ENCODE peak calls at places on chromosome 21, in ten cellular contexts. W is ascending aorta, N is HFFc6, L is tibial artery, C is cardiac muscle cell, I is gastrocnemius medialis, T is natural killer cell, S is heart right ventricle, E is left lung, Z is GM12865. U is an unnamed sample.

GRCh38 chr21:29151937-29152336 is 21.5 kb downstream of the MAP3K7CL start:
- DNase-seq in T (no peak), S (no peak), W (no peak), L (no peak), E (no peak), Z (no peak), N (no peak), C (peak), I (no peak), U (no peak)

GRCh38 chr21:28714795-28715464 is 277.7 kb downstream of the LTN1 start:
- DNase-seq in T (no peak), I (no peak), W (no peak), L (no peak), S (no peak), Z (no peak), E (no peak), C (peak), N (peak), U (peak)

GRCh38 chr21:46071082-46071481 is 26.8 kb upstream of the COL6A2 start:
- DNase-seq in S (no peak), L (no peak), E (peak), I (no peak), N (no peak), W (no peak), C (no peak), T (no peak), Z (no peak), U (no peak)

GRCh38 chr21:46205766-46206162 is 21.5 kb upstream of the SPATC1L start:
- DNase-seq in Z (no peak), I (no peak), W (no peak), S (no peak), N (no peak), L (no peak), C (no peak), E (no peak), T (no peak), U (no peak)

GRCh38 chr21:15856813-15857212 is 127.0 kb downstream of the USP25 start:
- DNase-seq in L (no peak), E (no peak), W (no peak), T (no peak), S (no peak), N (no peak), I (no peak), C (no peak), Z (no peak), U (no peak)

GRCh38 chr21:42782723-42783247 is 96.6 kb downstream of the WDR4 start:
- DNase-seq in Z (no peak), I (no peak), E (no peak), C (no peak), N (no peak), S (no peak), W (no peak), L (no peak), T (no peak), U (no peak)

GRCh38 chr21:36717901-36718465 is 19.1 kb downstream of the SIM2 start:
- DNase-seq in E (peak), N (no peak), T (no peak), C (no peak), W (no peak), L (no peak), Z (no peak), S (no peak), I (no peak), U (no peak)

GRCh38 chr21:43763901-43764523 is 12.1 kb downstream of the CSTB start:
- DNase-seq in E (no peak), Z (no peak), T (no peak), S (no peak), N (no peak), C (no peak), L (no peak), I (no peak), W (no peak), U (no peak)

GRCh38 chr21:45475004-45475685 is 67.1 kb downstream of the SLC19A1 start:
- DNase-seq in Z (no peak), L (no peak), E (no peak), N (no peak), S (peak), C (no peak), I (no peak), T (no peak), W (no peak), U (no peak)

GRCh38 chr21:38930838-38931237 is 125.1 kb downstream of the ETS2 start:
- DNase-seq in N (peak), W (no peak), C (peak), Z (no peak), I (no peak), L (peak), S (no peak), E (no peak), T (no peak), U (peak)
- TF ChIP-seq CTCF in N (no peak), W (no peak), C (no peak), Z (no peak), I (no peak), L (no peak), S (no peak), E (no peak), T (no peak), U (no peak)

GRCh38 chr21:41727784-41728763 is 38.8 kb downstream of the RIPK4 start:
- DNase-seq in L (no peak), S (no peak), C (no peak), T (no peak), Z (no peak), I (no peak), N (no peak), E (no peak), W (no peak), U (no peak)

GRCh38 chr21:41725421-41726021 is 41.3 kb downstream of the RIPK4 start:
- DNase-seq in N (no peak), T (no peak), L (no peak), C (no peak), S (no peak), I (no peak), E (no peak), W (no peak), Z (no peak), U (no peak)

GRCh38 chr21:41726630-41726969 is 40.3 kb downstream of the RIPK4 start:
- DNase-seq in T (no peak), S (no peak), W (no peak), L (no peak), N (no peak), E (no peak), I (no peak), Z (no peak), C (no peak), U (no peak)

GRCh38 chr21:41726058-41726558 is 40.7 kb downstream of the RIPK4 start:
- DNase-seq in Z (no peak), I (no peak), S (no peak), L (peak), C (no peak), N (no peak), E (no peak), W (no peak), T (no peak), U (no peak)

GRCh38 chr21:41726970-41727783 is 39.7 kb downstream of the RIPK4 start:
- DNase-seq in I (peak), N (peak), T (no peak), Z (no peak), S (peak), C (peak), E (no peak), W (peak), L (peak), U (peak)
- TF ChIP-seq CTCF in I (no peak), N (no peak), T (no peak), Z (no peak), S (no peak), C (no peak), E (no peak), W (no peak), L (no peak), U (no peak)

GRCh38 chr21:35616090-35616489 is 444.2 kb downstream of the SETD4 start:
- DNase-seq in C (peak), E (no peak), L (no peak), W (no peak), Z (peak), S (no peak), T (no peak), I (no peak), N (peak), U (peak)
- TF ChIP-seq CTCF in C (peak), E (peak), L (peak), W (peak), Z (no peak), S (peak), T (no peak), I (no peak), N (peak), U (peak)

GRCh38 chr21:41121785-41122415 is 46.1 kb upstream of the BACE2 start:
- DNase-seq in T (no peak), W (peak), I (peak), L (peak), Z (peak), N (peak), S (peak), C (peak), E (peak), U (peak)
- TF ChIP-seq CTCF in T (peak), W (peak), I (peak), L (peak), Z (peak), N (peak), S (peak), C (peak), E (peak), U (peak)

GRCh38 chr21:34887729-34888568 is 161.2 kb downstream of the RUNX1 start:
- DNase-seq in C (peak), S (peak), W (peak), E (peak), T (peak), L (peak), I (peak), N (peak), Z (peak), U (peak)
- TF ChIP-seq CTCF in C (no peak), S (no peak), W (no peak), E (no peak), T (no peak), L (no peak), I (no peak), N (no peak), Z (no peak), U (no peak)

GRCh38 chr21:14376854-14377253 is 6.1 kb downstream of the HSPA13 start:
- DNase-seq in N (no peak), C (no peak), W (no peak), Z (no peak), I (no peak), E (no peak), S (no peak), L (no peak), T (no peak), U (no peak)
- TF ChIP-seq CTCF in N (peak), C (no peak), W (no peak), Z (peak), I (no peak), E (no peak), S (no peak), L (no peak), T (no peak), U (no peak)

GRCh38 chr21:27464643-27465042 is 497.8 kb upstream of the ADAMTS5 start:
- DNase-seq in L (no peak), I (no peak), C (no peak), T (no peak), N (no peak), E (no peak), S (no peak), Z (no peak), W (no peak), U (peak)

GRCh38 chr21:27462786-27463185 is 495.9 kb upstream of the ADAMTS5 start:
- DNase-seq in N (no peak), S (no peak), T (no peak), E (no peak), Z (no peak), I (no peak), W (no peak), L (no peak), C (no peak), U (no peak)

GRCh38 chr21:27466175-27466574 is 499.3 kb upstream of the ADAMTS5 start:
- DNase-seq in Z (peak), I (no peak), T (no peak), N (no peak), C (peak), S (no peak), L (no peak), W (no peak), E (no peak), U (no peak)
- TF ChIP-seq CTCF in Z (no peak), I (no peak), T (no peak), N (peak), C (peak), S (no peak), L (no peak), W (no peak), E (no peak), U (peak)

DNA sequence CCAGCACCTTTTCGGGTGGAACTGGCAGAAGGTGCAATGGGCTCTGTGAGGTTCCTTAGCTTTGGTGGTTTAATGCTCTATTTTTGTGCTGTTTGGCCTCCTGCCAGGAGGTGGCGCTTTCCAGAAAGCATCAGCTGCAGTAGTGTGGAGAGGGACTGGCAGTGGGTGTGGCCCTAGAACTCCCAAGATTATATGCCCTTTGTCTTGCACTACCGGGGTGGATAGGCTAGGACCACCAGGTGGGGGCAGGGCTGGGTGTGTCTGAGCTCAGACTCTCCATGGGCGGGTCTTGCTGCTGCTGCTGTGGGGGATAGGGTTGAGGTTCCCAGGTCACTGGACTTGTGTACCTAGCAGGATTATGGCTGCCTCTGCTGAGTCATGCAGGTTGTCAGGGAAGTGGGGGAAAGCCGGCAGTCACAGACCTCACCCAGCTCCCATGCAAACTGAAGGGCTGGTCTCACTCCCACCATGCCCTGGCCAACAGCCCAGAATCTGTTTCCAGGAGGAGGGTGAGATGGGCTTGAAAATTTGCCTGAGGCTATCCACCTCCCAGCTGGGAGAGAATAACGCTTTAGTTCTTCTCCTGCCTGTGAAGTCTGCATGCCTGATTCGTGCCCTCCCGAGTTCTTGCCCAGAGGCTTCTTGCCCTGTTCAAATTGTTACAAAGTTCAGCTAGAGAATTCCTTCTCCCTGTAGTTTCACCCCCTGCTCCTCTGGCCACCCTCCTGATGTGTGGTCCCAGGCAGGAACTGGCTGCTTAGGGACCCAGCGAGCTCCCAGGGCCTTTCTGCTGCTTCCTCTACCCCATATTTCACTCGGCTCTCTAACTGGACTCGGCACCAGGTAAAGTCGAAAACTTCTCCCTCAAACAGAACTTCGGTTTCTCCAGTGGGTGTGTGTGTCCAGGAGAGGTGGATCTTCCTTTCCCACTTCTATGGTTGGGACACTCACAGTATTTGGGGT is 76.5 kb upstream of the BTG3 start:
- DNase-seq in N (peak), S (peak), T (peak), C (peak), W (no peak), I (no peak), E (peak), L (no peak), Z (peak), U (peak)
- TF ChIP-seq CTCF in N (peak), S (peak), T (peak), C (no peak), W (no peak), I (no peak), E (no peak), L (no peak), Z (peak), U (no peak)